ENCODE peak calls at places on chromosomes 11 and 22, in six cellular contexts. O is upper lobe of left lung, R is neural progenitor cell, C is thoracic aorta, Q is heart right ventricle, D is spleen. H is an unnamed sample.

GRCh38 chr11:118051136-118051610 is 25.7 kb upstream of the TMPRSS4 start:
- DNase-seq in Q (no peak), R (no peak), C (no peak), D (no peak), O (no peak), H (no peak)

GRCh38 chr11:35549787-35550186 is 24.4 kb upstream of the PAMR1 start:
- DNase-seq in O (peak; percentile 56), R (peak; percentile 34), C (no peak), D (no peak), Q (no peak), H (no peak)

GRCh38 chr22:27913162-27913741 is 5.8 kb downstream of the PITPNB start:
- DNase-seq in R (no peak), O (no peak), C (no peak), D (no peak), Q (no peak), H (no peak)

GRCh38 chr22:31272522-31273446 is 19.5 kb downstream of the PIK3IP1 start:
- DNase-seq in D (no peak), O (peak; percentile 60), R (peak; percentile 89), Q (no peak), C (no peak), H (no peak)

GRCh38 chr11:45872513-45873356 is 12.7 kb upstream of the MAPK8IP1 start:
- DNase-seq in R (peak; percentile 89), C (no peak), D (no peak), Q (peak; percentile 31), O (peak; percentile 40), H (no peak)

GRCh38 chr11:107991868-107992414 is 16.8 kb upstream of the CUL5 start:
- DNase-seq in D (no peak), Q (no peak), O (no peak), C (no peak), R (peak; percentile 70), H (no peak)

GRCh38 chr11:64563966-64564365 is 27.1 kb upstream of the SLC22A12 start:
- DNase-seq in C (no peak), O (no peak), Q (no peak), R (no peak), D (peak; percentile 58), H (no peak)

GRCh38 chr11:117983163-117983475 is 3.1 kb upstream of the IL10RA start:
- DNase-seq in O (peak; percentile 3), C (no peak), R (no peak), D (peak; percentile 50), Q (no peak), H (no peak)

GRCh38 chr11:19441752-19442553 is 201.2 kb upstream of the E2F8 start:
- DNase-seq in D (no peak), Q (peak; percentile 31), R (no peak), O (peak; percentile 28), C (peak; percentile 13), H (no peak)

GRCh38 chr11:45212566-45213315 is 66.3 kb downstream of the PRDM11 start:
- DNase-seq in R (peak; percentile 67), C (no peak), D (no peak), Q (no peak), O (no peak), H (no peak)

GRCh38 chr11:2265396-2265795 is 5.0 kb downstream of the ASCL2 start:
- DNase-seq in Q (no peak), D (no peak), O (no peak), C (no peak), R (no peak), H (no peak)

GRCh38 chr22:25510926-25511325 is 53.5 kb upstream of the GRK3 start:
- DNase-seq in O (no peak), D (no peak), Q (no peak), R (no peak), C (no peak), H (no peak)

GRCh38 chr11:70567680-70568503 is 169.6 kb downstream of the CTTN start:
- DNase-seq in R (peak; percentile 51), C (no peak), D (peak; percentile 68), Q (peak; percentile 50), O (no peak), H (no peak)

GRCh38 chr22:43887391-43887790 is 4.4 kb downstream of the PNPLA5 start:
- DNase-seq in D (no peak), R (no peak), O (no peak), Q (no peak), C (no peak), H (no peak)
- H3K9me3 ChIP-seq in D (no peaks in the 10 kb centered on the region), R (no peaks in the 10 kb centered on the region), O (no peaks in the 10 kb centered on the region), Q (no peaks in the 10 kb centered on the region), C (no peaks in the 10 kb centered on the region), H (no peaks in the 10 kb centered on the region)

GRCh38 chr22:49112661-49113626 is 714.7 kb downstream of the BRD1 start:
- DNase-seq in R (no peak), O (no peak), D (no peak), Q (no peak), C (no peak), H (no peak)

GRCh38 chr22:49116021-49116420 is 711.7 kb downstream of the BRD1 start:
- DNase-seq in C (no peak), O (no peak), Q (no peak), D (no peak), R (no peak), H (no peak)

GRCh38 chr22:49115186-49115585 is 712.5 kb downstream of the BRD1 start:
- DNase-seq in Q (no peak), R (no peak), C (no peak), O (no peak), D (no peak), H (no peak)

GRCh38 chr22:49112176-49112575 is 715.5 kb downstream of the BRD1 start:
- DNase-seq in D (no peak), O (no peak), C (no peak), Q (no peak), R (no peak), H (no peak)

DNA sequence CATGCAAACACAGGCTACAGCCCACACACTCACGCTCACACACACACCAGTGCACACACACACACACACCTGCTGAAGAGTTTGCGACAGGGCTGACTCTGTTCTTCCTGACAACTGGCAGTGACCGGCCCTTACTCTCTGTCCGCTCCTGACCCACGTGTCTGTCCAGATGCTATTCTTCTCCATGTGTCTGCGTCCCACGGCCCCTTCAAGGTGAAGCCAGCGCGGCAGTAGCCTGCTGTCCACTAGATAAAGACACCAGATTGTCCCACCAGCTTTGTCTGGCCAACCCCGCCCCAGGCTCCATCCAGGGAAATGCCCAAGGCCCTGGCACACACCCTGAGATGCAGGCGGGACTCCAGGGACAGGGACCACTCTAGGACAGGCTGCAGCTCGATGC is 713.9 kb downstream of the BRD1 start:
- DNase-seq in C (no peak), Q (no peak), R (no peak), D (no peak), O (no peak), H (no peak)
- H3K9me3 ChIP-seq in C (no peaks in the 10 kb centered on the region), Q (no peaks in the 10 kb centered on the region), R (no peaks in the 10 kb centered on the region), D (no peaks in the 10 kb centered on the region), O (no peaks in the 10 kb centered on the region), H (no peaks in the 10 kb centered on the region)

DNA sequence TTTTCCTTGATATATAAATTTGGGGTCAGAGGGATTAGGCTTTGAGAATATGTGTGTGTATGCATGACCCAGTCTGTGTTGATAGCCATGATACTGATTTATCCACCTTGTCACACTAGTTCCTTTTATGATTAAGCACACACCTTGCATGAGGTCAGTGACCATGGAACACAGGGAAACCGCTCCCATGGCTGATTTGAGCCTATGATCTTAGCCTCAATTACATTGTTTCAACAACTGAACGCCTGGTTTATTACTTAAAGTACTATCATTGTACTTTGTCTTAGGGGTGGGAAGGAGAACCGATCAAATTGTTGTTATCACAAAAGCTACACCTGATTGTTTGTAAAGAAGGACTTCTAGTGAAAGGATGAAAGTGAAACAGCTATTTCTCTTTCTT is 70.7 kb downstream of the ARFGAP2 start:
- DNase-seq in C (no peak), D (no peak), Q (no peak), R (no peak), O (no peak), H (no peak)
- H3K9me3 ChIP-seq in C (no peaks in the 10 kb centered on the region), D (no peaks in the 10 kb centered on the region), Q (no peaks in the 10 kb centered on the region), R (no peaks in the 10 kb centered on the region), O (no peaks in the 10 kb centered on the region), H (no peaks in the 10 kb centered on the region)

GRCh38 chr11:18151581-18151980 is 19.2 kb downstream of the MRGPRX3 start:
- DNase-seq in D (no peak), Q (no peak), C (no peak), O (no peak), R (no peak), H (no peak)
- H3K9me3 ChIP-seq in D (no peaks in the 10 kb centered on the region), Q (no peaks in the 10 kb centered on the region), C (no peaks in the 10 kb centered on the region), O (no peaks in the 10 kb centered on the region), R (no peaks in the 10 kb centered on the region), H (no peaks in the 10 kb centered on the region)

GRCh38 chr22:49159711-49160110 is 668.0 kb downstream of the BRD1 start:
- DNase-seq in Q (no peak), D (peak; percentile 58), C (no peak), O (no peak), R (no peak), H (no peak)

GRCh38 chr22:49160261-49161001 is 667.2 kb downstream of the BRD1 start:
- DNase-seq in C (no peak), R (no peak), D (peak; percentile 51), Q (no peak), O (no peak), H (no peak)

GRCh38 chr22:49156662-49157285 is 670.9 kb downstream of the BRD1 start:
- DNase-seq in Q (no peak), D (peak; percentile 57), O (no peak), R (no peak), C (no peak), H (no peak)

GRCh38 chr22:49157529-49158339 is 669.9 kb downstream of the BRD1 start:
- DNase-seq in D (peak; percentile 36), O (no peak), R (no peak), Q (no peak), C (no peak), H (no peak)

GRCh38 chr22:49158741-49159564 is 668.7 kb downstream of the BRD1 start:
- DNase-seq in Q (no peak), D (peak; percentile 43), C (no peak), R (no peak), O (no peak), H (no peak)
- H3K9me3 ChIP-seq in Q (no peaks in the 10 kb centered on the region), D (no peaks in the 10 kb centered on the region), C (no peaks in the 10 kb centered on the region), R (no peaks in the 10 kb centered on the region), O (no peaks in the 10 kb centered on the region), H (no peaks in the 10 kb centered on the region)

DNA sequence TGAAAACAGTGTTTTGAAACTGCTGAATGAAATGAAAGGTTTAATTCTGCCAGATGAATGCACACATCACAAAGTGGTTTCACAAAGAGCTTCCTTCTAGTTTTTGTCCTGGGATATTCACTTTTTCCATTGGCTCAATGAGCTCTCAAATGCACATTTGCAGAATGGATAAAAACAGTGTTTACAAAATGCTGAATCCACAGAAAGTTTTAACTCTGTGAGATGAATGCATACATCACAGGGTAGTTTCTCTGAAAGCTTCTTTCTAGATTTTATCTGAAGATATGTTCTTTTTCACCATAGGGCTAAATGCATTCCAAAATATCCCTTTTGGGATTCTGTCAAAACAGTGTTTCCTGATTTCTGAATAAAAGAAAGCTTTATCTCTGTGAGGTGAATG is 237.6 kb downstream of the OR4A5 start:
- DNase-seq in C (no peak), R (no peak), Q (no peak), O (no peak), D (no peak), H (no peak)
- H3K9me3 ChIP-seq in C (peaks cover 14% of the 10 kb centered on the region), R (peaks cover 53% of the 10 kb centered on the region), Q (peaks cover 83% of the 10 kb centered on the region), O (peaks cover 63% of the 10 kb centered on the region), D (peaks cover 5% of the 10 kb centered on the region), H (peaks cover 6% of the 10 kb centered on the region)

GRCh38 chr11:4804280-4804679 is at the start of gene OR52R1:
- DNase-seq in Q (no peak), R (no peak), C (no peak), D (no peak), O (no peak), H (no peak)

GRCh38 chr11:4809246-4809645 is 5.1 kb upstream of the OR52R1 start:
- DNase-seq in Q (no peak), R (no peak), O (no peak), D (no peak), C (no peak), H (no peak)

GRCh38 chr11:4808476-4808875 is 4.3 kb upstream of the OR52R1 start:
- DNase-seq in Q (no peak), O (no peak), R (no peak), C (no peak), D (no peak), H (no peak)
- H3K9me3 ChIP-seq in Q (no peaks in the 10 kb centered on the region), O (no peaks in the 10 kb centered on the region), R (no peaks in the 10 kb centered on the region), C (no peaks in the 10 kb centered on the region), D (no peaks in the 10 kb centered on the region), H (no peaks in the 10 kb centered on the region)